ENCODE peak calls at places on chromosomes 5 and 9, in four cellular contexts. One of them, this sample, is unnamed.

GRCh38 chr5:1795506-1795905 is 4.1 kb downstream of the MRPL36 start:
- DNase-seq in HepG2: no peak
- DNase-seq in HCT116: no peak
- DNase-seq in K562: no peak
- DNase-seq in this sample: no peak

GRCh38 chr9:16223074-16223871 is 647.2 kb downstream of the BNC2 start:
- DNase-seq in K562: no peak
- DNase-seq in HCT116: no peak
- DNase-seq in HepG2: no peak
- DNase-seq in this sample: no peak

GRCh38 chr9:26949604-26950003 is 2.6 kb upstream of the PLAA start:
- DNase-seq in K562: no peak
- DNase-seq in HepG2: no peak
- DNase-seq in HCT116: peak; percentile 64
- DNase-seq in this sample: no peak

GRCh38 chr5:89417990-89418820 is 535.2 kb upstream of the MEF2C start:
- DNase-seq in HepG2: no peak
- DNase-seq in HCT116: no peak
- DNase-seq in K562: no peak
- DNase-seq in this sample: peak; percentile 29

GRCh38 chr5:161391724-161392123 is 154.8 kb downstream of the GABRB2 start:
- DNase-seq in HCT116: no peak
- DNase-seq in K562: no peak
- DNase-seq in HepG2: no peak
- DNase-seq in this sample: no peak

GRCh38 chr5:98482321-98483111 is 290.9 kb upstream of the RGMB start:
- DNase-seq in HepG2: no peak
- DNase-seq in HCT116: no peak
- DNase-seq in K562: no peak
- DNase-seq in this sample: no peak

GRCh38 chr9:18923167-18923566 is 109.8 kb downstream of the SAXO1 start:
- DNase-seq in HepG2: no peak
- DNase-seq in K562: no peak
- DNase-seq in HCT116: no peak
- DNase-seq in this sample: no peak

GRCh38 chr5:152568101-152568500 is 163.0 kb upstream of the NMUR2 start:
- DNase-seq in HepG2: no peak
- DNase-seq in K562: no peak
- DNase-seq in HCT116: no peak
- DNase-seq in this sample: no peak

GRCh38 chr9:116683535-116683934 is 3.6 kb upstream of the TRIM32 start:
- DNase-seq in K562: no peak
- DNase-seq in HCT116: no peak
- DNase-seq in HepG2: no peak
- DNase-seq in this sample: no peak

GRCh38 chr5:102295534-102296228 is 403 bp downstream of the SLCO4C1 start:
- DNase-seq in HepG2: no peak
- DNase-seq in K562: no peak
- DNase-seq in HCT116: no peak
- DNase-seq in this sample: peak; percentile 81

GRCh38 chr9:109452761-109453160 is 45.3 kb downstream of the PTPN3 start:
- DNase-seq in HepG2: no peak
- DNase-seq in K562: no peak
- DNase-seq in HCT116: no peak
- DNase-seq in this sample: no peak

GRCh38 chr9:130184983-130185382 is 12.8 kb downstream of the NCS1 start:
- DNase-seq in HCT116: no peak
- DNase-seq in HepG2: no peak
- DNase-seq in K562: no peak
- DNase-seq in this sample: peak; percentile 49

GRCh38 chr9:113772121-113772885 is 103.8 kb upstream of the ZNF618 start:
- DNase-seq in HepG2: no peak
- DNase-seq in K562: no peak
- DNase-seq in HCT116: no peak
- DNase-seq in this sample: no peak

GRCh38 chr9:88747768-88748167 is 212.8 kb downstream of the NXNL2 start:
- DNase-seq in HepG2: no peak
- DNase-seq in K562: peak; percentile 74
- DNase-seq in HCT116: no peak
- DNase-seq in this sample: peak; percentile 24

GRCh38 chr9:94808926-94809700 is 82.6 kb downstream of the AOPEP start:
- DNase-seq in HepG2: no peak
- DNase-seq in HCT116: no peak
- DNase-seq in K562: no peak
- DNase-seq in this sample: no peak

DNA sequence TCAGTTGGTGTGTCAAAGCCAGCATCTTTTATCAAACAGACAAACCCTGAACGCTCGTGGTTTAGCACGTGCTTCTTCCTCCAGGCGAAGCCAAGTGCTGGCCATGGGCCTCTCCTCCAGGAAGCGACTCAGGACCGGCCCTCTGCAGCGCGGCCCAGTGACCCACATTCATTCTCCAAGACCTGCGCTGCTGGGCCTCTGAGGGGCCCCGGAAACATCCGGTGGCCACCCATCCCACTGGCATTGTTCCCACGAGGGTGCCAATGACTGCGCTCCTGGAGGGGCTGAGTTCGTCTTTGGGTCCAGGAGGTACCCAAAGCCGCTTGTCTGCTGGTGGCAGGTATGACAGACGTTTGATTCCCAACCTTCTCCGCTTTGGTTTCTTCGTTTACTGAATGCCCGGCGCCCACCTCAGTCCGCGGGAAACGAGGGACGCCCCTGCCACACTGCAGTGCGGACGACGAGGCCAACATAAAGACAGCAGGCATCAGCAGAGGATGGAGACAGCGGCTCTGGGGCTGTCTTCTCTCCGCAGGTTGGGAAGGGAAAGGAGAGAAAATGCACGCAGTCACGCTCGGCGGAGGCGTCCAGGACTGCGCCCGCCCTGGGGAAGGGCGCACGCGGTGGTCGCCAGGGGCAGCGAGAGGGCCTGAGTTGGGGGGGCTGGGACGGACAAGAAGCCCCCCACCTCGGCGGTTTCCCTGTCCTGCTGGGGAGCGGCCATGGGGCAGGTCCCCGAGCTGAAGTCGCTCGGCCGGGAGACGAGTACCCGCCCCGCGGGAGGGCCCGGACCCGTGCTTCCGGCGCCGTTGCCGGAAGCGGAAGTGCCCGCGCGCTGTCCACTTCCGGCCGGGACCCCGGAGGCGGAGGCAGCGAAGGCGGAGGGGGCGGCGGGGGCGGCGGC is at the start of gene EXOC3:
- DNase-seq in HCT116: peak; percentile 34
- DNase-seq in K562: peak; percentile 96
- DNase-seq in HepG2: peak; percentile 52
- DNase-seq in this sample: peak; percentile 80
- TF ChIP-seq REST in HCT116: no peak
- TF ChIP-seq REST in K562: peak; percentile 55
- TF ChIP-seq REST in HepG2: no peak
- TF ChIP-seq REST in this sample: peak; percentile 40

GRCh38 chr5:126777974-126778674 is 1.2 kb downstream of the LMNB1 start:
- DNase-seq in K562: peak; percentile 79
- DNase-seq in HepG2: peak; percentile 89
- DNase-seq in HCT116: peak; percentile 85
- DNase-seq in this sample: peak; percentile 97

GRCh38 chr5:126777257-126777973 is 479 bp downstream of the LMNB1 start:
- DNase-seq in HepG2: peak; percentile 9
- DNase-seq in K562: peak; percentile 44
- DNase-seq in HCT116: no peak
- DNase-seq in this sample: peak; percentile 67

GRCh38 chr5:126778675-126779403 is 1.9 kb downstream of the LMNB1 start:
- DNase-seq in HCT116: no peak
- DNase-seq in HepG2: no peak
- DNase-seq in K562: no peak
- DNase-seq in this sample: no peak

GRCh38 chr5:126780165-126780827 is 3.4 kb downstream of the LMNB1 start:
- DNase-seq in HepG2: peak; percentile 63
- DNase-seq in HCT116: no peak
- DNase-seq in K562: peak; percentile 47
- DNase-seq in this sample: peak; percentile 86

GRCh38 chr5:126776499-126777256 is at the start of gene LMNB1:
- DNase-seq in K562: peak; percentile 94
- DNase-seq in HepG2: peak; percentile 92
- DNase-seq in HCT116: peak; percentile 93
- DNase-seq in this sample: peak; percentile 97
- TF ChIP-seq EZH2 in K562: no peak
- TF ChIP-seq EZH2 in HepG2: no peak
- TF ChIP-seq EZH2 in HCT116: no peak
- TF ChIP-seq EZH2 in this sample: no peak

GRCh38 chr9:77848897-77849296 is 182.7 kb downstream of the GNAQ start:
- DNase-seq in HepG2: no peak
- DNase-seq in K562: no peak
- DNase-seq in HCT116: no peak
- DNase-seq in this sample: no peak
- TF ChIP-seq REST in HepG2: no peak
- TF ChIP-seq REST in K562: no peak
- TF ChIP-seq REST in HCT116: no peak
- TF ChIP-seq REST in this sample: no peak

GRCh38 chr9:122226758-122227575 is 1.8 kb downstream of the LHX6 start:
- DNase-seq in HepG2: no peak
- DNase-seq in HCT116: no peak
- DNase-seq in K562: no peak
- DNase-seq in this sample: peak; percentile 78
- TF ChIP-seq EZH2 in HepG2: no peak
- TF ChIP-seq EZH2 in HCT116: no peak
- TF ChIP-seq EZH2 in K562: no peak
- TF ChIP-seq EZH2 in this sample: peak; percentile 84

GRCh38 chr5:124021066-124021641 is 509.2 kb downstream of the CSNK1G3 start:
- DNase-seq in K562: no peak
- DNase-seq in HCT116: no peak
- DNase-seq in HepG2: no peak
- DNase-seq in this sample: peak; percentile 31

GRCh38 chr5:124022966-124023365 is 511.0 kb downstream of the CSNK1G3 start:
- DNase-seq in K562: no peak
- DNase-seq in HepG2: no peak
- DNase-seq in HCT116: no peak
- DNase-seq in this sample: no peak

GRCh38 chr5:124030043-124030461 is 518.1 kb downstream of the CSNK1G3 start:
- DNase-seq in K562: no peak
- DNase-seq in HCT116: no peak
- DNase-seq in HepG2: no peak
- DNase-seq in this sample: peak; percentile 1

GRCh38 chr5:124027441-124027840 is 515.5 kb downstream of the CSNK1G3 start:
- DNase-seq in HepG2: no peak
- DNase-seq in K562: no peak
- DNase-seq in HCT116: no peak
- DNase-seq in this sample: no peak

DNA sequence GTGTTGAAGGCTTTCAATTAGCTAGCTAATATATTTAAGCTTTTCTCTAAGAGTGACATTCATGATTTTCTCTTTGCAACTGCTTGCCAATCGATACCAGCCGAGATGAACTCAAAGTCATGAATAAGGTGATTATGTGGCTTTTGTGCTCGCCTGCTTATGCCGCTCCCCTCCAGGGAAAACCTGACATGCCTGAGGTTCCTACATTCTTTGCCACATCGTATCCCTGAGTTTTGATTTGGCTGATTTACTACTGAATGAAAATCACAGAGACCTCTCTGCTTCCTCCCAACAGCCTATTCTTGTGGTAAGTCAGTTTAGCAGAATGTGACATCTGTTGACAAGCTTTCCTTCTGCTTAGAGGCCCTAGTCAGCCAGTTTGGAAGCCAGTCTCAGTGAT is 513.3 kb downstream of the CSNK1G3 start:
- DNase-seq in K562: no peak
- DNase-seq in HCT116: no peak
- DNase-seq in HepG2: no peak
- DNase-seq in this sample: peak; percentile 53
- TF ChIP-seq REST in K562: no peak
- TF ChIP-seq REST in HCT116: no peak
- TF ChIP-seq REST in HepG2: no peak
- TF ChIP-seq REST in this sample: no peak

DNA sequence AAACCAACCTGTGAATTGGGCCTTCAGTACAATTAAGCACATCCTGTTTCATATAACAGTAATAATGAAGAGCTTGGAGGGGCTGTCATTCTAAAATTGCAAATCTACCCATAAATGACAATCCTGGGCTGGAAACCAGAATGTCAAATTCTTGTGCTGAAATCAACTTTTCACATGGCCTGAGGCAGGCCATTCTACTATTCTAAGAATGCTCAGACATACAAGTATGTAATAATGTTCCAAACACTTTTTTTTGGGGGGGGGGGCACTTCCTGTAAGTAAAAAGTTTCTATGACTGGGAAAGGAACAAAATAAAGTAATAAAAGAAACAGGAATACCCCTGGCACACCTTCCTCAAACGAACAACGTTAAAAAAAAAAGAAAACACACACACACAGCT is 1.5 kb downstream of the ETF1 start:
- DNase-seq in HepG2: no peak
- DNase-seq in HCT116: no peak
- DNase-seq in K562: no peak
- DNase-seq in this sample: no peak
- TF ChIP-seq EZH2 in HepG2: no peak
- TF ChIP-seq EZH2 in HCT116: no peak
- TF ChIP-seq EZH2 in K562: no peak
- TF ChIP-seq EZH2 in this sample: no peak

GRCh38 chr5:76356887-76357286 is 46.2 kb upstream of the IQGAP2 start:
- DNase-seq in HepG2: no peak
- DNase-seq in HCT116: no peak
- DNase-seq in K562: no peak
- DNase-seq in this sample: no peak
- TF ChIP-seq REST in HepG2: no peak
- TF ChIP-seq REST in HCT116: no peak
- TF ChIP-seq REST in K562: no peak
- TF ChIP-seq REST in this sample: no peak

GRCh38 chr5:86554638-86555037 is 63.1 kb upstream of the COX7C start:
- DNase-seq in K562: no peak
- DNase-seq in HepG2: no peak
- DNase-seq in HCT116: no peak
- DNase-seq in this sample: no peak
- TF ChIP-seq EZH2 in K562: no peak
- TF ChIP-seq EZH2 in HepG2: no peak
- TF ChIP-seq EZH2 in HCT116: no peak
- TF ChIP-seq EZH2 in this sample: no peak

GRCh38 chr9:89993678-89994630 is 389.1 kb downstream of the GADD45G start:
- DNase-seq in K562: no peak
- DNase-seq in HepG2: peak; percentile 85
- DNase-seq in HCT116: no peak
- DNase-seq in this sample: peak; percentile 42
- TF ChIP-seq REST in K562: no peak
- TF ChIP-seq REST in HepG2: peak; percentile 45
- TF ChIP-seq REST in HCT116: no peak
- TF ChIP-seq REST in this sample: no peak

This sample was measured in GM23338.